ENCODE peak calls at places on chromosomes 5 and 9, in seven cellular contexts. H is thoracic aorta, S is neural progenitor cell, T is heart left ventricle, M is SJSA1, R is H9, F is ovary. P is an unnamed sample. For H3K4me1, the result is how much of the 10 kb centered on the place peaks cover.

GRCh38 chr5:135602882-135603721 is 24.3 kb upstream of the CXCL14 start:
- DNase-seq in H (no peak), S (peak), T (no peak), M (peak), R (no peak), F (no peak), P (peak)

GRCh38 chr5:1076406-1076805 is 35.5 kb downstream of the SLC12A7 start:
- DNase-seq in H (no peak), S (no peak), T (no peak), M (no peak), R (no peak), F (no peak), P (no peak)

GRCh38 chr9:101307041-101307440 is 77.8 kb downstream of the BAAT start:
- DNase-seq in H (no peak), S (no peak), T (no peak), M (no peak), R (no peak), F (no peak), P (peak)

GRCh38 chr5:55829956-55830355 is 21.2 kb upstream of the IL31RA start:
- DNase-seq in H (no peak), S (no peak), T (no peak), M (no peak), R (no peak), F (no peak), P (no peak)

GRCh38 chr5:180155331-180155881 is 53.6 kb downstream of the RASGEF1C start:
- DNase-seq in H (no peak), S (no peak), T (no peak), M (peak), R (no peak), F (no peak), P (no peak)

GRCh38 chr9:70832487-70832886 is 288.9 kb downstream of the TRPM3 start:
- DNase-seq in H (no peak), S (no peak), T (no peak), M (no peak), R (no peak), F (no peak), P (no peak)

GRCh38 chr9:137589441-137590122 is 730 bp downstream of the ZMYND19 start:
- DNase-seq in H (no peak), S (peak), T (no peak), M (no peak), R (no peak), F (no peak), P (no peak)

GRCh38 chr5:76836585-76836984 is 13.2 kb upstream of the S100Z start:
- DNase-seq in H (no peak), S (no peak), T (no peak), M (no peak), R (no peak), F (no peak), P (no peak)

GRCh38 chr5:22852807-22853670 is at the start of gene CDH12:
- DNase-seq in H (no peak), S (peak), T (no peak), M (no peak), R (peak), F (no peak), P (no peak)

GRCh38 chr9:129110740-129111142 is at the start of gene CRAT:
- DNase-seq in H (peak), S (peak), T (peak), M (peak), R (peak), F (peak), P (peak)

DNA sequence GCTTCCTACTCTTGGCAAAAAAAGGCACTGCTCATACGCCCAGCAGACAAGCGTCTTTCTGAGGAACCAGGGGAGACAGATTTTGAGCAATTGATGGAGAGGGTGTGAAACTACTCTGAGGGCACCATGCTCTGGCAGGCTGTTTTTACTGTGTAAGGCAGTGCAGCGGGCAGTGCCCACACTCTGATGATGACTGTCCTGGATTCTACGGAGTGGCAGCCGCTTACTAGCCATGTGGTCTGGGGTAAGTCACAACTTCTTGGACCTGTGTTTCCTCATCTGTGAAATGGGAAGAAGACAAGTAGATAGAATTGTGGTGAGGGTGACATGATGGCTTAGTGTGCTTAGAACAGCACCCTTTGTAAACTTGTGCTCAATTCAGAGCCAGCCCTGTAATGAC is 38.8 kb downstream of the FABP6 start:
- DNase-seq in H (no peak), S (no peak), T (no peak), M (no peak), R (no peak), F (no peak), P (no peak)
- H3K4me1 ChIP-seq in H (under half), S (half or more), T (under half), M (under half), R (under half), F (under half), P (under half)

DNA sequence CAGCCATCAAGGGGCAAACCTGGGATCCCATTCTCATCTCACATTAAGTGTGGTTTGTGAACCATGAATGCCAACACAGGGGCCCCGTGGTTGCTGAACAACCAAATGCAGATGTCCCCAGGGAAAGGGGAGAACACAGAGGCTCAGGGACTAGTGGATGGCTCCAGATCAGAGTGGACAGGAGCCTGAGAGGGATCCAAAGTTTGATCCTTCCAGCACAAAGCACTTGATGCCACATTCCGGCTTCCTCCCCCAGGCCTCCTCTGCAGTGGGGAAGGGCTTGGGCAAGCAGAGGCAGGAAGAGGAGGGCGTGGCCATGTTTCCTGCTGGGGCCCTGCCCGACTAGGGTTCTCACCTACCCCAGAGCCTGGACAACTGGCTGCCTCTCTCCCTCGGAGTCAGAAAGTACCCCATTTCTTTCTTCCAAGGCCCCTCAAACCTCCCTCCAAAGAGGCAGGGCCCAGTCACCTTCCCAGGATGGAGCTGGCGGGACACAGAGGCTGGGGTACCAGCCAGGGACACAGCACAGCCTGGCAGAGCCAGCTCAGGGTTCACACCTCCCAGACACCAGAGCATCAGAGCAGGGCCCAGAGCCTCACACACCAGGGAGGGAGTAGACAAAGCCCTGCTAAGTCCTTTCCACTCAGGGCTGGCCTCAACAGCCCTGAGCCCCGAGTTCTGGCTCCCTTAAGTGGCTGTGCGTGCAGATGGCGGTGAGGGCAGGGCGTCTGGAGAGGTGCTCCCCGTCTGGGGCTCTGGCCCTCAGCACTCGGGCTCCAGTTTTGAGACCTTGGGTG is 4.3 kb upstream of the RNF44 start:
- DNase-seq in H (no peak), S (peak), T (peak), M (no peak), R (peak), F (peak), P (peak)
- H3K27ac ChIP-seq in H (no peak), S (no peak), T (peak), M (no peak), R (no peak), F (peak), P (no peak)

GRCh38 chr5:5752844-5753243 is 330.4 kb downstream of the ICE1 start:
- DNase-seq in H (no peak), S (no peak), T (no peak), M (no peak), R (no peak), F (no peak), P (no peak)
- H3K4me1 ChIP-seq in H (under half), S (under half), T (under half), M (under half), R (under half), F (under half), P (under half)

GRCh38 chr5:164352695-164353094 is 847.3 kb downstream of the MAT2B start:
- DNase-seq in H (no peak), S (peak), T (no peak), M (no peak), R (no peak), F (no peak), P (no peak)
- H3K27ac ChIP-seq in H (no peak), S (no peak), T (no peak), M (no peak), R (no peak), F (no peak), P (no peak)

DNA sequence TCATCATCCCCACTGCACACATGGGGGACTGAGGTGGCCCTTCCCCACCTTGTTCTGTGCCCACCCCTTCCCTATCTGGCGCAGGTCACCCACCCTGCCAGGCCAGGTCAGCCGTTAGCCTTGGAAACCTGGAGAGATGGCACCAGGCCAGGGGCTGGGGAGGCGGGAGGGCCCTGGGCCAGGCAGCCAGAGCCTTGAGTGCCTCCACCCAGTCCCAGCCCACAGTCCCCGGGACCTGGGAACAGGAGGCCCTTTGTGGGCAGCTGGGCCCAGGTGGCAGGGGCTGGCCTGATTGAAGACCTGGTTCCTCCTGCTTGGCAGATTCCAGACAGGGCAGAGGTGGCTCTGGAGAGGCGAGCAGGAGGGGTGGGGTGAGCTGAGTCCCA is 70.6 kb downstream of the LRSAM1 start:
- DNase-seq in H (no peak), S (no peak), T (peak), M (no peak), R (no peak), F (no peak), P (peak)
- H3K4me1 ChIP-seq in H (half or more), S (under half), T (half or more), M (half or more), R (under half), F (under half), P (half or more)

DNA sequence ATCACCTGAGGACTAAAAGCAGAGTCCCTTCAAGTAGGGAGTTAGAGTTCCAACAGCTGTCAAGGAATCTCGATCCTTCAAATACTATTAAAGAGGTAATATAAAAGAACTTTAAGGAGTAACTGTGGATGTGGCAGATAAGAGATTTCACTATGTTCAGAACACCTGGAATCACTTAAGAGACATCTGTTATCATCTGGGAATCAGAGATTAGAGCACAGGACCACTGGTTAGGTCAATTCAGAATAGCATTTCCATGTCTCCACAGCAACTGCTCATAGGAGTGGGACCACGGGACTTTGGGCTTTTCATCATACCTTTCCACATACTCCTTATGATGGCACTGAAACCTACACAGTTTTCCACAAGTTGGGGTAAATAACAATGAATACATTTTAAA is 216.6 kb downstream of the DENND1A start:
- DNase-seq in H (no peak), S (no peak), T (no peak), M (no peak), R (no peak), F (no peak), P (no peak)
- H3K27ac ChIP-seq in H (no peak), S (no peak), T (no peak), M (no peak), R (no peak), F (no peak), P (no peak)

DNA sequence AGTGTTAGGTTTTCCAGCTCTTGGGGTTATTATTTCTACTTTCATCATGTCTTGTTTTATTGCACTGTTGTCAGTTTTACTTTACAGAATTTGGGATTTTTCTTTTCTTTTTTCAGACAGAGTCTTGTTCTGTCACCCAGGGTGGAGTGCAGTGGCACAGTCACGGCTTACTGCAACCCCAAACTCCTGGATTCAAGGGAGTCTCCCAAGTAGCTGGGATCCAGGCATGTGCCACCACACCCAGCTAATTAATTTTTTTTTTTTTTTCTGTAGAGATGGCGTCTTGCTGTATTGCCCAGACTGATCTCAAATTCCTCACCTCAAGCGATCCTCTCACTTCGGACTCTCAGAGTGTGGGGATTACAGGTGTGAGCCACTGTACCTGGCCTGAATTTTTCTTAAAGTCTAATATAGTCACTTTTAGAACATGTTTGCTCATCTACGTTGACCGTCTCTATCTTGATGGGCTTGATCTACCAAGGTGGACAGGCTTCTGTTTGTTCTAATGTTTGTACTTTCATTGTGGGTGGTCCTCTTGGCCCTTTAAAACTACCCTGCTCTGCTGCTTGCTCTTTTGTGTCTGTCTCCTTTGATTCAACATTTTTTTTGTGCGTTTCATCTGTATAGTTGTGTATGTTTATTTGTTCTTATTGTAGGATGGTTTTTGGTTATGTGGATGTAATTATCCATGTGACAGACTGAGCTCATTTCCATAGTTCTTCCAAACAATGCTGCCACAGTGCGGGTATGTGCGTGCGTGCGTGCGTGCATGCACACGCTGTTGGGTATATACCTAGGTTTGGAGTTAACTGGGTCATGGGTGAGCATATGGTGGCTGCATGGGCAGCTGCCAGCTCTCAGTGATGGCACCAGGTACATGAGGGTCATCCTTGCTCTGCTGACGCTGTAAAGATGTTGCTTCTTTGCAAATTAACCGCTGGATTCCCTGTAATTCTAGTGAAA is 18.1 kb downstream of the PRRC2B start:
- DNase-seq in H (no peak), S (no peak), T (no peak), M (peak), R (no peak), F (no peak), P (peak)
- H3K4me1 ChIP-seq in H (half or more), S (under half), T (half or more), M (half or more), R (under half), F (under half), P (under half)

GRCh38 chr5:33462456-33462855 is 21.7 kb downstream of the TARS1 start:
- DNase-seq in H (no peak), S (no peak), T (no peak), M (no peak), R (no peak), F (no peak), P (no peak)
- H3K27ac ChIP-seq in H (no peak), S (no peak), T (no peak), M (no peak), R (no peak), F (no peak), P (no peak)

GRCh38 chr9:121279841-121280388 is 12.0 kb downstream of the GSN start:
- DNase-seq in H (no peak), S (no peak), T (no peak), M (no peak), R (no peak), F (no peak), P (no peak)

GRCh38 chr9:121280715-121281613 is 13.0 kb downstream of the GSN start:
- DNase-seq in H (no peak), S (no peak), T (no peak), M (no peak), R (no peak), F (no peak), P (no peak)

GRCh38 chr9:121283072-121283398 is 15.1 kb downstream of the GSN start:
- DNase-seq in H (no peak), S (no peak), T (no peak), M (no peak), R (no peak), F (no peak), P (no peak)

GRCh38 chr9:121282309-121283071 is 14.5 kb downstream of the GSN start:
- DNase-seq in H (peak), S (no peak), T (peak), M (peak), R (no peak), F (peak), P (no peak)

DNA sequence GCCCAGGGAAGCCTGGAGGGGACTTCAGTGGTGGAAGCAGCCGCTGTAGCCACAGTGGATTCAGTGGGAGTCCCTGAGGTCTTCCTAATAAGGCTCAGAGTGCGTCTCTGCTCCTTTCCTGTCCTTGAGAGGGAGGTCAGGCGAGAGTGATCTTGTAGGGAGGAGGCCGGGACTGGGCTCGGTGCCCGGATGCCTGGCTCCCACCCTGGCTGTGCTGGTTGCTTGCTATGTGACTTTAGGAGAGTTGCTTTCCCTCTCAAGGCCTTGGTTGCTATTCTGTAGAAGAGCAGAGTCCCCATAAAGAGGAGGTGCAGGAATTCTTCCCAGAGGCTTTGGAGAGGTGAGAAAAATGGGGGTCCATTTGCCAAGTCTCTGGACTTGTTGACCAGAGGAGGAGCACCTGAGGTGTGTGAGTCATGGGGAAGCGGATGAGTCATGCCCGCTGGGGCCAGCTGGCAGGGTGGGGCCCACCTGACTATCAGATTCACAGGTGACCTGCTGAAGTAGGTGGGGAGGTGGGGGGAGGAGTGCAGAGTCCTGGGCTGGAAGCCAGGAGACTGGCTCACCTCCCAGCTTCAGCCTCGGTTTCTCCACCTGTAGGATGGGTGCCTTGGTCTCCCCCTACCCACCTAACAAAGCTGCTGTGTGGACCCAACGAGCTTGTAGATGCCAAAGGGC is 13.8 kb downstream of the GSN start:
- DNase-seq in H (peak), S (no peak), T (peak), M (no peak), R (peak), F (peak), P (no peak)
- H3K4me1 ChIP-seq in H (half or more), S (under half), T (half or more), M (half or more), R (under half), F (half or more), P (under half)

GRCh38 chr9:4886698-4887097 is 94.0 kb downstream of the RCL1 start:
- DNase-seq in H (no peak), S (peak), T (no peak), M (no peak), R (no peak), F (no peak), P (no peak)
- H3K27ac ChIP-seq in H (peak), S (peak), T (no peak), M (no peak), R (no peak), F (no peak), P (no peak)